ENCODE peak calls at places on chromosome 7, in five cellular contexts. X is aorta, J is colonic mucosa, U is uterus, Q is pancreas. S is an unnamed sample.
A peak's percentile ranks its signal among the peaks of the same experiment; 100 is the strongest.

GRCh38 chr7:138887085-138887705 is 89.2 kb upstream of the ATP6V0A4 start:
- DNase-seq in Q (no peak), X (no peak), J (no peak), U (no peak), S (no peak)

GRCh38 chr7:83655951-83656556 is 7.1 kb upstream of the SEMA3E start:
- DNase-seq in U (no peak), J (peak; percentile 36), Q (no peak), X (no peak), S (no peak)

GRCh38 chr7:44368885-44369284 is 43.5 kb upstream of the CAMK2B start:
- DNase-seq in X (no peak), J (no peak), Q (no peak), U (no peak), S (no peak)

GRCh38 chr7:91913612-91914011 is 27.1 kb upstream of the AKAP9 start:
- DNase-seq in X (no peak), Q (no peak), J (no peak), U (no peak), S (no peak)

GRCh38 chr7:141654551-141654950 is 47.4 kb downstream of the DENND11 start:
- DNase-seq in J (peak; percentile 71), X (peak; percentile 34), Q (no peak), U (no peak), S (peak; percentile 61)

GRCh38 chr7:140495514-140496097 is 16.3 kb upstream of the MKRN1 start:
- DNase-seq in J (no peak), X (no peak), U (no peak), Q (no peak), S (no peak)

GRCh38 chr7:133552079-133552478 is 299.2 kb downstream of the EXOC4 start:
- DNase-seq in X (no peak), Q (no peak), U (no peak), J (no peak), S (no peak)

GRCh38 chr7:139915864-139916716 is 87.0 kb downstream of the TBXAS1 start:
- DNase-seq in U (peak; percentile 25), J (peak; percentile 30), X (peak; percentile 77), Q (no peak), S (no peak)

GRCh38 chr7:30595461-30596042 is 874 bp downstream of the GARS1 start:
- DNase-seq in X (no peak), J (peak; percentile 20), Q (no peak), U (no peak), S (no peak)

GRCh38 chr7:141785711-141786552 is 4.1 kb upstream of the TAS2R5 start:
- DNase-seq in U (no peak), J (no peak), Q (no peak), X (no peak), S (no peak)

GRCh38 chr7:3037259-3037658 is 6.4 kb downstream of the CARD11 start:
- DNase-seq in X (no peak), J (no peak), U (no peak), Q (no peak), S (no peak)

GRCh38 chr7:112462236-112462635 is 12.0 kb downstream of the IFRD1 start:
- DNase-seq in Q (no peak), U (peak; percentile 36), J (peak; percentile 50), X (no peak), S (no peak)

GRCh38 chr7:23970193-23970592 is 260.2 kb downstream of the STK31 start:
- DNase-seq in U (no peak), Q (no peak), X (no peak), J (no peak), S (no peak)

GRCh38 chr7:8197994-8198698 is 63.8 kb downstream of the ICA1 start:
- DNase-seq in U (no peak), X (no peak), J (no peak), Q (no peak), S (no peak)

GRCh38 chr7:80151274-80151665 is 16.6 kb downstream of the GNAI1 start:
- DNase-seq in Q (no peak), U (no peak), X (no peak), J (no peak), S (no peak)
- H3K27ac ChIP-seq in Q (no peak overlapping the region), U (peak overlapping the region; percentile 47), X (no peak overlapping the region), J (no peak overlapping the region), S (peak overlapping the region; percentile 11)

GRCh38 chr7:94375167-94375566 is 19.5 kb upstream of the COL1A2 start:
- DNase-seq in J (no peak), U (peak; percentile 88), Q (no peak), X (no peak), S (no peak)
- H3K27ac ChIP-seq in J (peak overlapping the region; percentile 79), U (peak overlapping the region; percentile 89), Q (peak overlapping the region; percentile 31), X (peak overlapping the region; percentile 91), S (no peak overlapping the region)

DNA sequence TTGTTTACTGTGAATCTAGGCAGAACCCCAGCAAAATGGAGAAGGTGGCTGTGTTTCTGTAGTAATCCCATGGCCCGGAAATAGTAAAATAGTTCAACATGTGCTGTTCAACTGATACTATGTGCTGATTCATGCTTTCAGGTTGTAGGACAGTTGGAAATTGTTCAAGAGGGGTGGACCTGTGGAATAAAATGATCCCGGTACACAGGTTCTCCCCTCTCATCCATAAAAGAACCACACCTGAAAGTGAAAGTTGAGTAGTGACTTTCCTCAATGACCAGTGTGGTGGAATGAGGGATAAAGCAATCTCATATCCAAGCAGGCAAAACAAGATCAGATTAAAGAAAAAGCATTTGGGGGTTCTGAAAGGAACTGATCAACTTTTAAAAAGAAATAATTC is 177.1 kb downstream of the POU6F2 start:
- DNase-seq in J (no peak), Q (no peak), U (no peak), X (no peak), S (no peak)
- H3K27ac ChIP-seq in J (no peak overlapping the region), Q (no peak overlapping the region), U (no peak overlapping the region), X (no peak overlapping the region), S (no peak overlapping the region)

GRCh38 chr7:20237464-20238267 is 20.5 kb upstream of the MACC1 start:
- DNase-seq in Q (no peak), U (no peak), J (no peak), X (no peak), S (no peak)
- H3K27ac ChIP-seq in Q (no peak overlapping the region), U (no peak overlapping the region), J (no peak overlapping the region), X (no peak overlapping the region), S (no peak overlapping the region)

GRCh38 chr7:149228831-149229471 is 10.5 kb upstream of the ZNF212 start:
- DNase-seq in Q (no peak), X (no peak), U (no peak), J (no peak), S (no peak)
- H3K27ac ChIP-seq in Q (no peak overlapping the region), X (no peak overlapping the region), U (no peak overlapping the region), J (no peak overlapping the region), S (no peak overlapping the region)

S was measured in caudate nucleus.